ENCODE peak calls at places on chromosomes 3 and 15, in five cellular contexts. Q is thyroid gland, Y is heart left ventricle, O is ovary, U is HCT116. T is an unnamed sample.

GRCh38 chr3:160379628-160380214 is 19.3 kb downstream of the IFT80 start:
- DNase-seq in O (no peak), Y (no peak), Q (no peak), U (no peak), T (no peak)

GRCh38 chr15:72184165-72184811 is 13.3 kb downstream of the GRAMD2A start:
- DNase-seq in Y (no peak), O (no peak), Q (peak), U (peak), T (no peak)

GRCh38 chr3:186259612-186260383 is 102.2 kb downstream of the DGKG start:
- DNase-seq in Q (peak), U (peak), Y (peak), O (peak), T (peak)

GRCh38 chr3:72312339-72312738 is 527.4 kb upstream of the PROK2 start:
- DNase-seq in Y (no peak), O (no peak), Q (no peak), U (no peak), T (no peak)

GRCh38 chr3:149936812-149937230 is 33.9 kb downstream of the PFN2 start:
- DNase-seq in O (no peak), U (peak), Q (peak), Y (peak), T (no peak)

GRCh38 chr3:169250000-169250399 is 413.5 kb downstream of the MECOM start:
- DNase-seq in U (no peak), O (no peak), Y (no peak), Q (no peak), T (no peak)

GRCh38 chr3:141414141-141414689 is 45.9 kb downstream of the ZBTB38 start:
- DNase-seq in O (no peak), U (no peak), Q (peak), Y (no peak), T (no peak)

GRCh38 chr15:35376701-35377100 is 169.3 kb downstream of the DPH6 start:
- DNase-seq in O (no peak), U (no peak), Q (no peak), Y (no peak), T (no peak)

GRCh38 chr3:99901200-99901926 is 83.7 kb downstream of the CMSS1 start:
- DNase-seq in Y (no peak), U (peak), Q (no peak), O (no peak), T (peak)

GRCh38 chr3:67765575-67765974 is 111.2 kb upstream of the SUCLG2 start:
- DNase-seq in O (no peak), Y (no peak), Q (no peak), U (no peak), T (no peak)

GRCh38 chr15:82570721-82571519 is 30.7 kb upstream of the RPS17 start:
- DNase-seq in Q (no peak), U (no peak), Y (no peak), O (peak), T (no peak)

GRCh38 chr15:89408512-89409183 is 74.0 kb upstream of the POLG start:
- DNase-seq in Q (no peak), O (no peak), U (no peak), Y (no peak), T (no peak)

GRCh38 chr3:39762537-39762936 is 46.9 kb upstream of the MYRIP start:
- DNase-seq in Q (no peak), O (no peak), U (no peak), Y (no peak), T (no peak)

GRCh38 chr3:23726811-23727548 is 78.8 kb upstream of the UBE2E1 start:
- DNase-seq in U (no peak), O (no peak), Y (no peak), Q (no peak), T (peak)

GRCh38 chr15:36911322-36911944 is 188.9 kb downstream of the MEIS2 start:
- DNase-seq in Q (no peak), Y (no peak), U (no peak), O (no peak), T (no peak)

GRCh38 chr3:165669502-165669901 is 167.7 kb downstream of the BCHE start:
- DNase-seq in U (no peak), O (no peak), Q (no peak), Y (no peak), T (no peak)

GRCh38 chr15:85282504-85283115 is 97.8 kb upstream of the AKAP13 start:
- DNase-seq in Q (peak), O (no peak), U (no peak), Y (no peak), T (no peak)

GRCh38 chr3:43378066-43378935 is 92.0 kb downstream of the SNRK start:
- DNase-seq in Y (no peak), Q (peak), U (peak), O (no peak), T (peak)

DNA sequence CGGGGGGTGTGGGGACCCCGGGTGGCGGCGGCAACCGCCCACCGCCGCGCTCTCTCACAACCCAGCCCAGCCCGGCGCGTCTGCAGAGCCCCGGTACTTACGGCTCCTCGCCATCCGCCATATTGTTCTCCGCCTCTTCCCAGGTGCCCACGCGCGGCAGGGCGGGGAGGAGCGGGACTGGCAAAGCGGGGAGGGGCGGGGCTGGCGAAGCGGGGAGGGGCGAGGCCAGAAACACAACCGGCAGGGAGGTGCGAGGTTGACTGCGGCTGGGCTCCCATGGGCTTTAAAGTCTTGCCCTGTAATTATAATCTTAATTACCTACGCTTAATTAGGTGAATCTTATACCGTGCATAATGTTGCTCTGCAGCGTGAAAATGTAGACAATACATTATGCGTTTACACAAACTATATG is at the start of gene UBA3:
- DNase-seq in Y (peak), O (peak), U (peak), Q (peak), T (peak)
- TF ChIP-seq POLR2A in Y (no peak), O (no peak), U (no peak), Q (no peak), T (no peak)

DNA sequence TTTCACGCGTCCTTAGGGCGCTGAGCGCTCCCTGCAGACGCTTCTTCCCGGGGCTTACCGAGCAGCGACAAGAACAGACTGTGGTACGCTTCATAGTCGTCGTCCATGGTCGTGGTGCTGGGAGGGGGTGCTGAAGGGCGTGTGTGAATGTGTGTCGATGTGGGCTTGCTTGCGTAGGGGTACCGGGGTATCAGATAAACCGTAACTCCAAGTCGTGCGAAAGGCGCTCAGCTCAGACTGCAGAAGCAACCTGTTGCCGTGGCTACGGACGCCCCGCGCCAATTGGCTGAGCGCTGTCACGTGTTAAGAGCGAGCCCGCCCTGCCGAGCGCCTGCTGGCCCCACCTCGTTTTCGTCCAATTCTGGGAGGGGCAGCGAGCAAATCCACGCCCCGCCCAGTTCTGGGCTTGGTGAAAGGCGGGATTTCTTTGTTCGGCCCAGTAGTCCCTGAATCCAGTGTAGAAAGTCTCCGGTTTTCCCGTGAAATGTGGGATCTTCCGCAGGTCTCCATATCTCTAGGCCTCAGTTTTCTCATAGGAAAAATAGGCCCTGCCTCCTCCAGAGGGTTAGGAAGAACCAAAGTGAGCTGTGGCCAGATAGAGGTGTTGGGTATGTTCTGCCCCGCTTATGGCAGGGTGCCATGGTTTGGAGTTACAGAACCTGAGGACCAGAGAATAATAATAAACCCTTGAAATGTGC is at the start of gene EFCAB12:
- DNase-seq in O (peak), Y (peak), Q (peak), U (no peak), T (peak)
- TF ChIP-seq POLR2A in O (no peak), Y (no peak), Q (no peak), U (no peak), T (no peak)

DNA sequence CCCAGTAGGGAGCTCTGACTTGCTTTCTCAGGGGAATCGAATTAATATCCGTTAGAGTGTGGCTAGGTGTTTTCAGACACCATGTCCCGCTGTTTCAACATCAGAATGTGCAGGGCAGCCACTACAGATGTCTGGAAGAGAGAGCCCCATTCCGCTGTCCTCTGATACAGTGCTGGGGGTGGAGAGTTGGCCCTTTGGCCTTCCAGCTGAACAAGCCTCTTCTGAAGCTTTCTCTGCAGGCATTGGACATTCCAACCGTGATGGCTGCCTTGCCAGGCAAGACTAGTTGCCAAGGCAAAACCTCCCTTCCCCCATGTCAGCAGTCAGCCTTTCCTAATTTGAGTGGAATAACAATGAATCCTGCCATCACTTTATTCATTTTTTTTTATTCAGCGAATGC is 1.5 kb downstream of the FAH start:
- DNase-seq in Y (no peak), U (no peak), Q (peak), O (no peak), T (peak)
- TF ChIP-seq POLR2A in Y (no peak), U (no peak), Q (no peak), O (no peak), T (no peak)

GRCh38 chr15:71146597-71146996 is 31.3 kb downstream of the THSD4 start:
- DNase-seq in Q (no peak), Y (no peak), U (no peak), O (no peak), T (no peak)
- TF ChIP-seq POLR2A in Q (no peak), Y (no peak), U (no peak), O (no peak), T (no peak)

GRCh38 chr15:62897634-62898033 is 144.9 kb upstream of the TPM1 start:
- DNase-seq in O (no peak), Y (no peak), Q (no peak), U (no peak), T (no peak)

GRCh38 chr15:62895905-62896316 is 146.6 kb upstream of the TPM1 start:
- DNase-seq in Y (no peak), O (no peak), U (no peak), Q (no peak), T (no peak)

GRCh38 chr15:62895139-62895866 is 147.2 kb upstream of the TPM1 start:
- DNase-seq in O (no peak), Y (no peak), Q (no peak), U (no peak), T (no peak)

GRCh38 chr15:62896969-62897486 is 145.5 kb upstream of the TPM1 start:
- DNase-seq in Q (peak), O (peak), Y (peak), U (peak), T (peak)

DNA sequence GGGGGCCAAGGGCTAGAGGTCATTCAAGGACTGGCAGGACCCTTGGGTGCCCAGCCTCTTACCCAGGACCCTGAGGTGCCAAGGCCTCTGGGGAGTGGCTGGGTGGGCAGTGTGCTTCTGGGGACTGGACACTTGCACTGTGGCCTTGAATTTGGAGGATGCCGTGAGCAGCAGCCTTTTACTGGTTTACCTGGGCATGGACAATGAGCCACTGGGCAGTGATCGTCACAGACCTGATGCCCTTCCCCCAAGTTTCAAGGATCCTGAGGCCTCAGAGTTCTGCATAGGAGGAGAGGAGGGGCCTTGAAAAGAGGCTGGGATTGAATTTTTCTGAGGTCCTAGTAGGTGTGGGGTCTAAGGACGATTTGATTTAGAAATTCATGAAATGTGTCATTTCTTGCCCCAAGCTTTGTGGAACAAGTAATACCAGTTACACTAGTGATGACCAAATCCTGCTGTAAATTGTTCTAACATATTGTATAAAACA is 146.1 kb upstream of the TPM1 start:
- DNase-seq in O (no peak), Y (no peak), U (peak), Q (no peak), T (no peak)
- TF ChIP-seq POLR2A in O (no peak), Y (no peak), U (no peak), Q (no peak), T (no peak)

DNA sequence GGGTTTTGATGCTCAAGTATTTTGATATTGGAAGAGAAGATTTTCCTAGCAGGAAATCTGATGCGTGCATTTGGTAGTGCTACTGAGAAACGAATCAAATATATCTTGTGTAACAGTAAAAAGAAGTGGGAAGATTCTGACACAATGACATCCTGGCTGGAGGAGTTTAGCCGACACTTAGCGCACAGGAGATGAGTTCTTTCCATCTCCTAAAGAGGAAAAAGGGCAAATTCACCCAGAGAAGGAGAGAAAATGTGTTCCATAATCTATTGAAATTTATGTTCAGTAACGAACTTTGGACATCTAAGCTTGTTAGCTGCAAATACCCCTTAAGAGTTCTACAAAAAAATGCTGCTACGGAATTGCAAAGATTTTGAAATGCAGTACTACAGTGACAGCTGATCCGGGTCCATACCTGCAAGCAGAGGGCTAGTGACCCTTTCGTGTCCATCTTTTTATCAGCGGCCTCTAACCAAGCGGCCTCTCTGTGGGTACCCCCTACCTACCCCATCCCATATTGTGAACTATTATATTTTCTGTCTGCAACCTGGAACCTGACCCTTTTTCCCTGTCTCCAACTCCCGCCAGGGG is 971 bp downstream of the CPOX start:
- DNase-seq in U (no peak), Q (no peak), O (no peak), Y (no peak), T (no peak)
- TF ChIP-seq POLR2A in U (no peak), Q (no peak), O (no peak), Y (no peak), T (no peak)

GRCh38 chr3:56784452-56785001 is 17.2 kb downstream of the ARHGEF3 start:
- DNase-seq in O (no peak), Q (no peak), U (no peak), Y (no peak), T (no peak)

GRCh38 chr3:56785499-56785898 is 16.2 kb downstream of the ARHGEF3 start:
- DNase-seq in Y (no peak), O (no peak), Q (no peak), U (no peak), T (no peak)

GRCh38 chr3:56782215-56782614 is 19.5 kb downstream of the ARHGEF3 start:
- DNase-seq in Q (no peak), Y (no peak), U (no peak), O (no peak), T (no peak)

GRCh38 chr3:56782900-56783299 is 18.8 kb downstream of the ARHGEF3 start:
- DNase-seq in Q (no peak), O (no peak), U (no peak), Y (no peak), T (no peak)

DNA sequence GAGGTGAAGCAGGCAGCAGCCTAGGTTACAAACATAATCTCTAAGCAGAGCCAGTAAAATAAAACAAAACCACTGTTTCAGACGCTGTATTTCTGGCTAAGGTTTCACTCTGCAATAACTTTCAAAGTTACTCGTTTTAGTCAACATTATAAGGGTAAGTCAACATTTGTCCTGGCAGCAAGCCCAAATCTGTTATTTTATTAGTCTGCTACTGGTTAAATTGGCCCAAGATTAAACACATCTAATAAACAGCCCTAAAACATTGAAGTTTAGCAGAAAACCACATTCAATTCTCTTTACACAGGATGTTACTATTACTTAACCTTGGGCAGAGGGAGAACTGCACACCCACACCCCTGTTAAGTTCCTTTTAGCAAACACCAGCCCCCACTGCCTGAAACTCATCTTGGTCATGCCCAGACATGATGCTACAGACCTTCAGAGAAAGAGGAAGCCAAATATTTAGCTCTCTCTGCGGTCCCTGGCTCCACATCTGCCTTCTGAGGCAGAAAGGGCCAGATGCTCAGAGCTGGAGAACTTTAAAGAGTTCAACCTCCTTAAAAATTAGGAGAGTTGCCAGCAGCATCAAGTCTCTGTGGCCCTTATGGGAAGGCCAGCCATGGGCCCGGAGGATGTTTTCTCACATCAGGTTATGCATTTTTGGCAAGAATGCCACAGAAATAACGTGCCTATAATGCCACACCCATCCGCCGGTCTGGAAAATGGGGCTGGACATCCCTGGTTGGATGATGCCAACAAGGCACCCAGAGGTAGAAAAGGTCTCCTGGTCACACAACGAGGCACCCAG is 17.9 kb downstream of the ARHGEF3 start:
- DNase-seq in O (no peak), U (no peak), Y (peak), Q (no peak), T (peak)
- TF ChIP-seq POLR2A in O (no peak), U (no peak), Y (no peak), Q (no peak), T (no peak)

GRCh38 chr3:4988815-4989648 is 9.8 kb downstream of the BHLHE40 start:
- DNase-seq in O (no peak), Q (peak), Y (peak), U (no peak), T (peak)
- TF ChIP-seq POLR2A in O (no peak), Q (no peak), Y (no peak), U (no peak), T (no peak)

DNA sequence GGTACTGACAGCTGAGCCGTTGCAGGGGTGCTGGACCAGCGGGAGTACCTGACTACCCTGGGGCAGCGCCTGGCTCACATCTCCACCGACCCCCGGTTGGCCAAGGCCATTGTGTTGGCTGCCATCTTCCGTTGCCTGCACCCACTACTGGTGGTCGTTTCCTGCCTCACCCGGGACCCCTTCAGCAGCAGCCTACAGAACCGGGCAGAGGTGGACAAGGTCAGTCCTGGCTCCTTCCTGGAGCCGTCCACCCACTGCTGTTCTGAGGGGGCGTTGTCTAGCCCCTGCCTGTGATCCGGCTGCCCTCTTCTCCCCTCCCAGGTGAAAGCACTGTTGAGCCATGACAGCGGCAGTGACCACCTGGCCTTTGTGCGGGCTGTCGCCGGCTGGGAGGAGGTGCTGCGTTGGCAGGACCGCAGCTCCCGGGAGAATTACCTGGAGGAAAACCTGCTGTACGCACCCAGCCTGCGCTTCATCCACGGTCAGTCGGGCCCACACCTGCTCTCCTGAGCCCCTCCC is 45.7 kb downstream of the DHX30 start:
- DNase-seq in Q (no peak), U (no peak), Y (no peak), O (no peak), T (no peak)
- TF ChIP-seq POLR2A in Q (no peak), U (no peak), Y (no peak), O (no peak), T (no peak)

T was measured in testis.